ENCODE peak calls at places on chromosomes 1 and 21, in four cellular contexts. E, S, P and N are unnamed samples.

GRCh38 chr21:17989780-17990179 is 170.6 kb upstream of the C21orf91 start:
- DNase-seq in P (no peak), S (no peak), E (no peak), N (no peak)

GRCh38 chr1:60133848-60134247 is 60.3 kb upstream of the C1orf87 start:
- DNase-seq in S (no peak), P (peak), E (peak), N (peak)

GRCh38 chr1:23593556-23594148 is 34.4 kb upstream of the ID3 start:
- DNase-seq in S (peak), P (no peak), E (no peak), N (peak)

GRCh38 chr21:46098303-46099141 is 610 bp downstream of the COL6A2 start:
- DNase-seq in S (peak), E (no peak), P (peak), N (no peak)

GRCh38 chr1:206766251-206766856 is 4.2 kb upstream of the IL19 start:
- DNase-seq in E (peak), S (peak), P (peak), N (peak)

GRCh38 chr1:226945106-226945857 is 5.2 kb downstream of the COQ8A start:
- DNase-seq in E (no peak), P (no peak), S (peak), N (no peak)

GRCh38 chr1:116255933-116256649 is 117.0 kb upstream of the ATP1A1 start:
- DNase-seq in P (no peak), S (no peak), E (peak), N (no peak)

GRCh38 chr1:153437236-153437635 is 20.9 kb downstream of the S100A7A start:
- DNase-seq in P (no peak), S (no peak), E (no peak), N (no peak)

GRCh38 chr1:214303106-214303505 is 22.1 kb downstream of the SMYD2 start:
- DNase-seq in S (no peak), E (no peak), P (peak), N (no peak)

GRCh38 chr1:67818725-67819301 is 14.5 kb downstream of the GNG12 start:
- DNase-seq in S (no peak), P (no peak), E (no peak), N (peak)

GRCh38 chr1:59543211-59543668 is 246.3 kb downstream of the FGGY start:
- DNase-seq in P (no peak), S (no peak), E (no peak), N (no peak)

GRCh38 chr1:241679404-241679803 is 27.3 kb downstream of the WDR64 start:
- DNase-seq in S (no peak), E (no peak), P (no peak), N (no peak)

GRCh38 chr1:3074297-3074741 is 5.3 kb downstream of the PRDM16 start:
- DNase-seq in E (no peak), S (no peak), P (no peak), N (no peak)

GRCh38 chr1:116908821-116909510 is 750 bp upstream of the PTGFRN start:
- DNase-seq in P (no peak), S (no peak), E (no peak), N (no peak)

GRCh38 chr1:170407601-170408000 is 124.4 kb upstream of the GORAB start:
- DNase-seq in S (no peak), P (peak), E (no peak), N (no peak)

GRCh38 chr1:51520700-51521248 is 1.7 kb upstream of the EPS15 start:
- DNase-seq in P (no peak), E (no peak), S (no peak), N (no peak)

GRCh38 chr1:185315364-185316108 is 1.5 kb downstream of the IVNS1ABP start:
- DNase-seq in E (no peak), P (peak), S (no peak), N (no peak)

GRCh38 chr1:152654110-152654509 is 9.1 kb upstream of the LCE2D start:
- DNase-seq in E (peak), S (no peak), P (peak), N (peak)

GRCh38 chr1:112371770-112372169 is 24.2 kb upstream of the CTTNBP2NL start:
- DNase-seq in S (no peak), E (no peak), P (no peak), N (no peak)

GRCh38 chr21:32726742-32727477 is 903 bp downstream of the SYNJ1 start:
- DNase-seq in P (peak), S (no peak), E (peak), N (peak)

GRCh38 chr1:117648015-117648414 is 42.2 kb downstream of the TENT5C start:
- DNase-seq in E (no peak), S (no peak), P (no peak), N (no peak)

GRCh38 chr21:38679531-38679930 is 126.2 kb upstream of the ETS2 start:
- DNase-seq in E (peak), S (no peak), P (peak), N (peak)

GRCh38 chr1:37822942-37823865 is 15.2 kb upstream of the YRDC start:
- DNase-seq in E (peak), S (no peak), P (no peak), N (no peak)

GRCh38 chr21:26743524-26743923 is 101.7 kb downstream of the ADAMTS1 start:
- DNase-seq in E (no peak), S (no peak), P (no peak), N (no peak)

GRCh38 chr1:20279507-20279906 is 11.2 kb upstream of the VWA5B1 start:
- DNase-seq in E (peak), P (peak), S (no peak), N (no peak)

GRCh38 chr1:48001696-48002095 is 4.5 kb upstream of the TRABD2B start:
- DNase-seq in E (no peak), S (no peak), P (no peak), N (no peak)

GRCh38 chr21:41864311-41865001 is 14.7 kb downstream of the PRDM15 start:
- DNase-seq in E (no peak), P (no peak), S (no peak), N (no peak)

GRCh38 chr1:22517936-22518335 is 45.4 kb upstream of the EPHA8 start:
- DNase-seq in E (no peak), S (no peak), P (no peak), N (no peak)

GRCh38 chr1:191831572-191831971 is 326.7 kb upstream of the RGS18 start:
- DNase-seq in S (no peak), P (peak), E (no peak), N (peak)

GRCh38 chr1:230791986-230792564 is 44.9 kb downstream of the CAPN9 start:
- DNase-seq in P (no peak), E (no peak), S (no peak), N (no peak)

GRCh38 chr1:212816567-212817278 is 25.0 kb downstream of the TATDN3 start:
- DNase-seq in P (no peak), S (no peak), E (no peak), N (no peak)

GRCh38 chr21:46269466-46269865 is 15.9 kb downstream of the MCM3AP start:
- DNase-seq in P (no peak), E (no peak), S (no peak), N (no peak)

GRCh38 chr1:235913311-235913710 is 46.6 kb upstream of the LYST start:
- DNase-seq in S (no peak), E (peak), P (no peak), N (no peak)

GRCh38 chr1:164647211-164647610 is 88.2 kb downstream of the PBX1 start:
- DNase-seq in E (no peak), S (no peak), P (no peak), N (no peak)

GRCh38 chr1:91555821-91556531 is 55.3 kb downstream of the CDC7 start:
- DNase-seq in S (no peak), P (peak), E (peak), N (peak)

GRCh38 chr1:11753555-11754208 is 8.3 kb upstream of the C1orf167 start:
- DNase-seq in S (no peak), E (peak), P (peak), N (no peak)

DNA sequence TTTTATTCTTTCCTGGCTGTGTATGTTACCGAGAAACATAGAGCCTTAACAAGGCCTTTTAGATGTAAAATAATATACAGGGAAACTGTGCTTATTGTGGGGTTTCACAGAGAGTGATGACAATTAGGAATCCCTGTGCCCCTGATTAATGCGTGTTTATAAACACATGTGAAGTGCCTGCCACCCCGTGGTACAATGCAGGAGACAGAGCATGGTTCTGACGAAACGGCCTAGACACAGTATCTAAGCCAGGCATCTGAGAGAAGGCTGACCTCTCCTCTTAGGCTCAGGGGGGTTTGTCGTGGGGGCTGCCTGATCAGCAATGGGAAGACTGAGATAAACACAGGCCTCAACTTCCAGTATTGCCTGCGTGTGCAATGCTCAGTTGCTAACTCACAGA is 200.0 kb downstream of the AJAP1 start:
- DNase-seq in P (no peak), S (no peak), E (no peak), N (no peak)
- TF ChIP-seq CTCF in P (no peak), S (no peak), E (no peak), N (no peak)

GRCh38 chr1:34549199-34549598 is 205.6 kb upstream of the GJB5 start:
- DNase-seq in S (peak), P (no peak), E (no peak), N (peak)
- TF ChIP-seq CTCF in S (peak), P (no peak), E (no peak), N (no peak)

GRCh38 chr1:101137144-101138126 is 99.4 kb upstream of the S1PR1 start:
- DNase-seq in S (no peak), P (peak), E (peak), N (peak)

GRCh38 chr1:101135526-101135925 is 101.3 kb upstream of the S1PR1 start:
- DNase-seq in P (no peak), E (no peak), S (no peak), N (no peak)

GRCh38 chr1:101140041-101140718 is 96.6 kb upstream of the S1PR1 start:
- DNase-seq in S (no peak), P (no peak), E (no peak), N (no peak)

GRCh38 chr1:101139130-101139529 is 97.7 kb upstream of the S1PR1 start:
- DNase-seq in E (no peak), P (no peak), S (no peak), N (no peak)

DNA sequence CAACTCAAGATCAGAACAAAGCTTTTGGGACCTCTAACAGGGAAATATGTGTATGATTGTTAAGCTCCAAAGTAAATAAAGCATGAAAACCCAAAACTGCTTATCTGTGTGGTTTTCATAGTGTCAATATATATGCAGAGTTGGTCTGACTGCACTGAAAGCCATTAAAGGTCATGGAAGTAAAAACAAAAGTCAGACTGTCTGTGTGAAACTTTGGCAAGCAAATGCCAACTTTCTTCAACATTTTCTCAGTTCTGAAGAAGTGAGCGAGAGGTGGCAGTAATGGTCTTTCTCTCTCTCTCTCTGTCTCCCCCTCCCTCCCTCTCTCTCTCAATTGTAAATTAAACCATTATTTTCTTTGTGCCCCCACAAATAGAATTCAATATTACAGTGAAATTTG is 100.1 kb upstream of the S1PR1 start:
- DNase-seq in P (peak), S (no peak), E (peak), N (no peak)
- TF ChIP-seq CTCF in P (peak), S (no peak), E (peak), N (no peak)

GRCh38 chr1:110675060-110675791 is 486 bp upstream of the KCNA3 start:
- DNase-seq in E (no peak), P (no peak), S (no peak), N (no peak)

GRCh38 chr1:110673805-110674336 is 869 bp downstream of the KCNA3 start:
- DNase-seq in S (no peak), P (no peak), E (no peak), N (no peak)

GRCh38 chr1:110672753-110673108 is 2.0 kb downstream of the KCNA3 start:
- DNase-seq in P (no peak), S (no peak), E (no peak), N (no peak)

GRCh38 chr1:110673197-110673701 is 1.5 kb downstream of the KCNA3 start:
- DNase-seq in P (no peak), S (no peak), E (no peak), N (no peak)

DNA sequence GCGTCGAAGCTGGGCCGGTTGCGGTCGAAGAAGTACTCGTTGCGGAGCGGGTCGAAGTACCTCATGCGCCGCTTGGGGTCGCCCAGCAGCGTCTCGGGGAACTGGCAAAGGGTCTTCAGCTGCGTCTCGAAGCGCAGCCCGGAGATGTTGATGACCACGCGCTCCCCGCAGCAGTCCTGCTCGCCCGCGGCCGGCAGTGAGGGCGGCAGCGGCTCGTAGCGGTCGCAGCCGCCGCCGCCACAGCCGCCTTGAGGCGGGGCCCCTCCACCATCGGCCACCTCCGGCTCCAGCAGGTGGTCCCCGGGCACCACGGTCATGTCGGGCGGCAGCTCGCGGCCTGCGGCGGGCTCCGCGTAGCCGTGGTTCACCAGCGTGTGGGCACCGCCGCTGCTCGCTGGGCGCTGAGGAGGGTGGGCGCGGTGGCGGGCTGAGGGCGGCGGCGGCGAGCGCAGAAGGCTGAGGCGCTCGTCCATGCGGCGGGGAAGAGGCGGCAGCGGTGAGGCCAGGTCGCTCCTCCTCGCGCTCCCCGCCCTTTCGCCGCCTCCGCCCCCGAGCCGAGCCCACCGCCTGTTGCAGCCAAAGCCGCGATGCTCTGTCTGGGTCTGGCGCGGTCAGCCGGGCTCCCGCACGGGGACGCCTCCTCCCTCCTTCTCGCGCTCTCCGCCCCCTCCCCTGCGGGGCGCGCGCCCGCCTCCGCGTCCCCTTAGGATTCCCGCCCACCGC is at the start of gene KCNA3:
- DNase-seq in E (no peak), P (no peak), S (no peak), N (no peak)
- TF ChIP-seq CTCF in E (no peak), P (no peak), S (no peak), N (no peak)

GRCh38 chr1:209590405-209590804 is 6.9 kb downstream of the CAMK1G start:
- DNase-seq in S (no peak), E (peak), P (no peak), N (no peak)
- TF ChIP-seq CTCF in S (no peak), E (peak), P (peak), N (no peak)

GRCh38 chr1:6380037-6380436 is 13.5 kb downstream of the ACOT7 start:
- DNase-seq in P (no peak), E (no peak), S (no peak), N (no peak)

GRCh38 chr1:6373961-6374720 is 19.4 kb downstream of the ACOT7 start:
- DNase-seq in S (peak), E (no peak), P (no peak), N (peak)

GRCh38 chr1:6384135-6384534 is 9.4 kb downstream of the ACOT7 start:
- DNase-seq in S (no peak), E (no peak), P (no peak), N (no peak)

DNA sequence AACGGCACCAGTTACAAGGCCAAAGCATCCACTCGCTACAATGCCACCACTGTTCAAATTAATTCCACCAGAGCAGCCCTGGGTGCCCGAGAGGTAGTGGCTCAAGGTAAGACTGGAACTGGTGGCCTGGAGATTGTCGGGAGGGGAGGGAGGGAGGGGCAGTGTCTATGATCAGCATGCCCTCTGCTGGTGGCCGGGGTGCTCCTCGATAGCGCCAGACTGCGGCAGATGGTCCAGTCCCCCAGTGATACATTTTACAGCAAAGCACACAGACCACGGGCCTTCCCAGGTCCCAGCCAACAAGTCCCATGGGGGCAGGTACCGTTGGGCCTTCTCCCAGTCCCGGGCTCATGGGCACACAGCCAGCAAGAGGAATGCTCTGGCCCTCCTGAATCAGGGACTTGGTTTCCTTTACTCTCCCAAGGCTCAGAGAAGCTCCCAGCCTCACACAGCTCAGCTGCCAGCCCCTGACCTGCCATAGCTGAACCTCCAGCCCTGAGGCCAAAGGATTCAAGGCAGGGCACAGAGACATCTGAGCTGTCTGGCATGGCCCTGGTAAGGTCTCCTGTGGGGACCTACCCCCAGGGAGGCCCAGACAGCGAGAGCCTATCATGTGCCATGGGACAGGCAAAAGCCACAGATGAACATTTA is 15.3 kb downstream of the ACOT7 start:
- DNase-seq in P (no peak), E (no peak), S (no peak), N (no peak)
- TF ChIP-seq CTCF in P (no peak), E (peak), S (no peak), N (no peak)

GRCh38 chr1:181992072-181992471 is 69.4 kb downstream of the ZNF648 start:
- DNase-seq in P (no peak), S (no peak), E (no peak), N (no peak)

GRCh38 chr1:181987334-181987870 is 74.1 kb downstream of the ZNF648 start:
- DNase-seq in P (no peak), E (no peak), S (no peak), N (no peak)

GRCh38 chr1:181987996-181988395 is 73.5 kb downstream of the ZNF648 start:
- DNase-seq in P (no peak), S (no peak), E (no peak), N (no peak)

GRCh38 chr1:181989521-181989920 is 72.0 kb downstream of the ZNF648 start:
- DNase-seq in P (no peak), E (no peak), S (no peak), N (no peak)

GRCh38 chr1:181990730-181991129 is 70.8 kb downstream of the ZNF648 start:
- DNase-seq in E (no peak), S (no peak), P (no peak), N (no peak)
- TF ChIP-seq CTCF in E (no peak), S (no peak), P (no peak), N (no peak)